ENCODE peak calls at places on chromosomes 7 and 10, in nine cellular contexts. E, D, Q, U, M, I, Z, J and W are unnamed samples.

GRCh38 chr7:128919881-128920789 is 9.6 kb upstream of the KCP start:
- DNase-seq in I (no peak), J (no peak), E (peak), M (no peak), Z (no peak), Q (no peak), U (no peak), D (no peak), W (no peak)

GRCh38 chr10:16527452-16527851 is 5.8 kb upstream of the C1QL3 start:
- DNase-seq in J (no peak), U (no peak), D (no peak), Z (no peak), M (no peak), E (no peak), I (no peak), Q (no peak), W (no peak)

GRCh38 chr7:9231683-9232082 is 798.3 kb downstream of the NXPH1 start:
- DNase-seq in M (no peak), J (no peak), I (no peak), D (no peak), U (no peak), Q (no peak), E (no peak), Z (no peak), W (no peak)

GRCh38 chr7:129493555-129493954 is 8.8 kb upstream of the SMKR1 start:
- DNase-seq in E (no peak), Q (no peak), I (no peak), Z (no peak), D (no peak), U (peak), J (no peak), M (no peak), W (no peak)

GRCh38 chr7:597348-598178 is 77.9 kb upstream of the PDGFA start:
- DNase-seq in M (no peak), D (no peak), Z (no peak), U (no peak), Q (peak), E (peak), I (no peak), J (no peak), W (no peak)

GRCh38 chr10:96376483-96376882 is 17.7 kb upstream of the OPALIN start:
- DNase-seq in D (no peak), U (no peak), M (no peak), J (no peak), E (no peak), Q (no peak), Z (no peak), I (no peak), W (no peak)

GRCh38 chr10:31953080-31953479 is 24.4 kb upstream of the ARHGAP12 start:
- DNase-seq in M (peak), I (no peak), U (peak), J (no peak), Q (no peak), D (no peak), E (no peak), Z (no peak), W (no peak)

GRCh38 chr7:13651167-13651566 is 338.3 kb downstream of the ETV1 start:
- DNase-seq in Q (no peak), E (no peak), M (no peak), D (no peak), I (no peak), U (peak), Z (no peak), J (no peak), W (no peak)

GRCh38 chr10:58027431-58027830 is 240.3 kb downstream of the IPMK start:
- DNase-seq in D (no peak), Q (no peak), J (no peak), E (no peak), Z (no peak), I (no peak), M (peak), U (no peak), W (no peak)

GRCh38 chr10:74307061-74307651 is 156.1 kb downstream of the ADK start:
- DNase-seq in Z (no peak), U (no peak), D (no peak), Q (no peak), M (no peak), I (no peak), E (no peak), J (no peak), W (no peak)

GRCh38 chr10:90785782-90786181 is 72.1 kb downstream of the HTR7 start:
- DNase-seq in Q (no peak), M (no peak), I (no peak), D (no peak), E (no peak), J (no peak), U (no peak), Z (no peak), W (no peak)

GRCh38 chr10:69636626-69637550 is 6.8 kb downstream of the FAM241B start:
- DNase-seq in Q (no peak), U (peak), M (no peak), J (no peak), I (no peak), Z (peak), D (no peak), E (no peak), W (no peak)

GRCh38 chr10:129742742-129743550 is 221.1 kb downstream of the EBF3 start:
- DNase-seq in E (peak), J (no peak), Q (peak), D (no peak), I (no peak), Z (no peak), U (no peak), M (no peak), W (no peak)

GRCh38 chr7:70698219-70698832 is 433.6 kb upstream of the GALNT17 start:
- DNase-seq in I (peak), M (peak), D (no peak), E (no peak), U (peak), Q (no peak), Z (peak), J (no peak), W (no peak)

GRCh38 chr10:131018886-131019500 is 292.5 kb downstream of the TCERG1L start:
- DNase-seq in E (no peak), U (no peak), Q (no peak), Z (no peak), I (no peak), D (no peak), J (no peak), M (no peak), W (no peak)

GRCh38 chr7:77258014-77258413 is 58.4 kb upstream of the FGL2 start:
- DNase-seq in D (no peak), Q (no peak), M (peak), U (peak), J (peak), Z (no peak), E (no peak), I (no peak), W (no peak)

GRCh38 chr7:121429803-121430202 is 33.7 kb upstream of the FAM3C start:
- DNase-seq in M (no peak), Z (no peak), D (no peak), U (no peak), J (no peak), E (no peak), Q (no peak), I (no peak), W (no peak)

GRCh38 chr10:33783078-33783477 is 448.6 kb upstream of the NRP1 start:
- DNase-seq in M (no peak), E (no peak), J (no peak), Q (no peak), D (no peak), I (no peak), U (no peak), Z (no peak), W (no peak)

GRCh38 chr7:133300811-133301210 is 47.9 kb downstream of the EXOC4 start:
- DNase-seq in I (no peak), D (no peak), M (peak), U (peak), E (no peak), J (no peak), Q (no peak), Z (no peak), W (no peak)

GRCh38 chr7:486216-486743 is 33.4 kb downstream of the PDGFA start:
- DNase-seq in Z (no peak), D (no peak), E (no peak), J (no peak), U (no peak), I (no peak), Q (peak), M (no peak), W (no peak)

GRCh38 chr10:43069597-43069996 is 7.3 kb upstream of the RET start:
- DNase-seq in U (no peak), Q (peak), E (no peak), I (no peak), Z (no peak), D (no peak), J (no peak), M (no peak), W (no peak)

GRCh38 chr10:17662193-17663138 is 18.5 kb downstream of the STAM start:
- DNase-seq in D (no peak), U (no peak), J (no peak), M (no peak), Z (no peak), Q (no peak), I (no peak), E (no peak), W (no peak)

GRCh38 chr10:21494221-21495001 is 31.1 kb downstream of the SKIDA1 start:
- DNase-seq in M (peak), E (peak), U (peak), Q (peak), Z (peak), J (no peak), D (no peak), I (no peak), W (no peak)

GRCh38 chr10:86223256-86223655 is 143.3 kb downstream of the GRID1 start:
- DNase-seq in M (no peak), I (no peak), Q (peak), J (no peak), Z (no peak), D (no peak), U (no peak), E (no peak), W (no peak)

GRCh38 chr10:61975107-61975932 is 73.8 kb downstream of the ARID5B start:
- DNase-seq in Q (no peak), D (peak), E (no peak), U (peak), J (peak), Z (no peak), I (no peak), M (peak), W (peak)

GRCh38 chr7:157564518-157565177 is 227.8 kb downstream of the DNAJB6 start:
- DNase-seq in Q (peak), U (peak), I (no peak), E (no peak), D (no peak), Z (no peak), M (peak), J (no peak), W (no peak)

DNA sequence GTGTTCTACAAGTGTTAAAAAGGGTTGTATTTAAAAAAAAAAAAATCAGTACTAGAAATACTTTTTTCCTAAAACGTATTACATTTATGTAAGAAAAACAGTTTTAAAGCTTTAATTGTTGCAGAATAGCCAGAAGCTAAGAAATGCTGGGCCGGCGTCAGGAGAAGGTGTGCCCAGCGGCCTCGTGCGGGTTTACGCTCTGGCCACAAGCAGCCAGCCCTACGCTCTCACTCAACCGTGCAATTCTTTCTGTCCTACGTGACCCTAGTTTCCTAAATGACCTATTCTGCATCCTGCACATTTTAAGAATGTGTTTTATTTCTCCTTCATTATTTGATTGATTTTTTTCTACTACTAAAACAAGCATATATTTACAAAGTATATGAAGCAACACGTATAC is 279.7 kb upstream of the KLF14 start:
- DNase-seq in U (no peak), Z (no peak), Q (no peak), J (no peak), M (no peak), D (no peak), E (no peak), I (no peak), W (no peak)
- H3K4me3 ChIP-seq in U (no peak), Z (no peak), Q (no peak), J (no peak), M (no peak), D (no peak), E (no peak), I (no peak), W (no peak)

DNA sequence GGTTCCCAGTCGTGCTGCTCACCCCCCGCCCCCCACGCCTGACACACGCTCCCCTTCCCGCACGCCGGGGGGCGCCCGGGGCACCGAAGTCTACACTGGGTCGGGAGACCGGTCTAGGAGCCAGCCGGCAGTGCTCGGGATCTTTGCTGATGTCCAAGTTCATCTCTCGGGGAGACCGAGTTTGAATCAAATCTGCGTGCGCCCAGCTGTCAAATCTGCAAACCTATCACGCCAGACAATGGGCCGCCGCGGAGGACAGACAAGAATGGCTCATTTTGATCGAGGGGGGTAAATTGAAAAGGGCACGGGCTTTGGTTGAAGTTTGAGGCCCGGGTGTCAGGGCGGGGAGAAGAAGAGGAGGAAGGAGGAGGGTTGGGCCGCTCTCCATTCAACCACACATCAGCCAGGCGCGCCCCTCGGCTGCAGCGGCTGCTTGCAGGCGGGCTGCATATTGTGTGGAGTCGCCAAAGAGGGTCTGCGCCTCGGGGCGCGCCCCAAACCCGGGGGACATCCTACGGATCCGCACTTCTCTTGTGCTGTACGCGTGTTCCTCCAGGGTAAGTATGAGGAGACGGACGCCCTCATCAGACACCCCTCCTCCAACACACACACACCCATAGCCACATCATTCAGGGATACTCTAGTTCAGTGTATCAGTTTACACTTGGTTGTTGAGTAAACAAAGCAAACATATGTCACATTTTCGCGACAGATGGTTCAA is 1.3 kb upstream of the GFRA1 start:
- DNase-seq in I (no peak), E (peak), J (no peak), Q (peak), Z (no peak), D (no peak), U (no peak), M (peak), W (no peak)
- H3K4me3 ChIP-seq in I (peak), E (peak), J (peak), Q (peak), Z (no peak), D (no peak), U (no peak), M (peak), W (peak)

DNA sequence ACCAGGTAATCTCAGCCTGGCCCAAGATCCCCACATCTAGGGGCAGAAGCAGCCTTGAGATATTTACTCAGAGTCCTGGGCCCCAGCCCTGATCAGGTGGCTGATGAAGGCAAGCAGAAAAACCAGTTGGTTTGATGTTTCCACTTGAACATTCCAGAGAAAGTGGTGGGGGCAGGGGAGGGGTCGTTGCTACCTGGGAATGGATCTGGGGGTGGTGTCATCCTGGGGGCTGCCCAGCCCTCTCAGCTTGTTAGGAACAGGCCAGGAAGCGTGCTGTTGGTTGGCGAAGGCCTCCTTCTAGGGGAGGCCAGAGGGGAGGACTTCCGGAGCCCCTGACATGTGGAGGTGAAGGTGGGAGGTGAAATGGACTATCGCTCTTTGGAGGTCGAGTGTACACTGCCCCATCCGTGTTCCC is 3.7 kb upstream of the ABHD11 start:
- DNase-seq in E (peak), I (no peak), Z (peak), U (no peak), D (no peak), M (no peak), Q (no peak), J (no peak), W (no peak)
- H3K4me3 ChIP-seq in E (peak), I (no peak), Z (peak), U (no peak), D (no peak), M (no peak), Q (no peak), J (no peak), W (no peak)

GRCh38 chr10:5606864-5607263 is 59.5 kb downstream of the ASB13 start:
- DNase-seq in J (no peak), Q (peak), M (no peak), I (no peak), D (no peak), Z (no peak), E (no peak), U (no peak), W (no peak)
- H3K4me3 ChIP-seq in J (no peak), Q (no peak), M (no peak), I (no peak), D (no peak), Z (no peak), E (no peak), U (no peak), W (no peak)

GRCh38 chr7:43114451-43114765 is 2.0 kb downstream of the HECW1 start:
- DNase-seq in J (no peak), Z (no peak), D (no peak), E (no peak), U (no peak), M (no peak), I (no peak), Q (no peak), W (no peak)

GRCh38 chr7:43113622-43114450 is 1.4 kb downstream of the HECW1 start:
- DNase-seq in Q (no peak), E (no peak), U (no peak), I (no peak), M (no peak), J (no peak), Z (no peak), D (no peak), W (no peak)

GRCh38 chr7:43117025-43117424 is 4.6 kb downstream of the HECW1 start:
- DNase-seq in U (no peak), J (no peak), Q (no peak), E (no peak), I (peak), Z (no peak), D (no peak), M (peak), W (peak)

GRCh38 chr7:43117842-43118241 is 5.4 kb downstream of the HECW1 start:
- DNase-seq in Z (no peak), I (no peak), M (no peak), D (no peak), Q (no peak), U (no peak), J (no peak), E (no peak), W (no peak)

GRCh38 chr7:43116451-43116850 is 4.0 kb downstream of the HECW1 start:
- DNase-seq in M (no peak), D (no peak), J (no peak), I (no peak), U (no peak), Z (no peak), E (no peak), Q (no peak), W (no peak)
- H3K4me3 ChIP-seq in M (no peak), D (no peak), J (no peak), I (no peak), U (no peak), Z (no peak), E (no peak), Q (no peak), W (no peak)

DNA sequence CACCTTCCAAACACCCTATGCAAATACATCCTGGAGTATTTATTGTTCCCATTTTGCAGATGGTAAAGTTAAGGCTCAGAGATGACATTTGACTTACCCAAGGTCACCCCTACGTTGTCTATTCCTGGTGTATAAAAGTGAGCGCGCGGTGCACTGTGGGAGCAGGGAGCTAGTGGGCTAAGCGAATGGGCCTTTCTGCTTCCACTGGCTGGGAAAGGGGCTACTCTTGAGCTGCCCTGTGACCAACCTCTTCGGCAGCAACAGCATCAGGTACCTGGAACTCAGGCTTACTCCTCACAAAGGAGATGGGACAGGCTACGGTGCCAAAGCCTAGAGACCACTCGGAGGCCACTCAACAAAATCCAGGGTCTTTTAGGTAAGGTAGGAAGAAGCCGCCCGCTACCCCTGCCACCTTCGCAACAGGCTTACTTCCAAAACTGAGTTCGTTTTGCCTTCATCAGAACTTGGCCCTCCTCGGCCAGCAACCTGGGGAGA is 2.4 kb downstream of the PTF1A start:
- DNase-seq in M (no peak), E (no peak), Q (no peak), Z (no peak), D (no peak), U (no peak), J (no peak), I (no peak), W (no peak)
- H3K4me3 ChIP-seq in M (no peak), E (no peak), Q (no peak), Z (no peak), D (no peak), U (no peak), J (no peak), I (no peak), W (no peak)

GRCh38 chr10:103706760-103707159 is 148.6 kb downstream of the SH3PXD2A start:
- DNase-seq in Q (no peak), M (no peak), E (no peak), D (no peak), Z (no peak), J (no peak), U (no peak), I (no peak), W (no peak)
- H3K4me3 ChIP-seq in Q (no peak), M (no peak), E (no peak), D (no peak), Z (no peak), J (no peak), U (no peak), I (no peak), W (no peak)

DNA sequence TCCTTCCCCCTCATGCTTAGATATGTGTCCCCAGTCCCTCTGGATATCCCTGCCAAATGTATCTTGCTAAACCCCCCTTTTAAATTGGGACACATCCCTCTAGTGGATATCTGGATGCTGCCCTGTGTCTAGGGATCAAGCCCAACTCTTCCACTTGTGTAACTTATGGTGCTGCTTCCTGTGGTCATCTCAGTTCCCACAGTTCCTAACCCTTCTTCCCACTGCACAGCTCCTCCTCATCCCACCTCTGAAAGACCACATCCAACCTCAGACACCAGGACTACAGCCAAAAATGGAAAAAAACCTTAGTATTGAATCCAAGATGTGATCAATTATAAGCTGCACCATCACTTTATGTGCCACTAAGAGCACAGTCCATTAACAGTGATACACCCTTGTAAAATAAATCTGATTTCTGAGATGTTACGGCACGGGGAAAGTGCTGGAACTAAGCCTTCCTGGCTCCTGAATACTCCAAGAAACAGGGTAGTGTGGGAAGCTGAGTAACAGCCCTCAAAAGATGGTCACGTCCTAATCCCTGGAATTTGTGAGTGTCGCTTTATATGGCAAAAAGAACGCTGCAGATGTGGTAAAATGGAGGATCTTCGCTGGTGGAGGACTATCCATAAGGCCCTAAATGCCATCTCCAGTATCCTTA is 13.7 kb downstream of the ESYT2 start:
- DNase-seq in I (no peak), D (no peak), Q (no peak), Z (no peak), U (peak), M (peak), E (no peak), J (no peak), W (no peak)
- H3K4me3 ChIP-seq in I (no peak), D (no peak), Q (no peak), Z (no peak), U (no peak), M (no peak), E (no peak), J (no peak), W (no peak)